ENCODE peak calls at places on chromosomes 13 and 19, in seven cellular contexts. E, B, V, X, K, O and I are unnamed samples.

GRCh38 chr13:60572003-60572792 is 175.2 kb downstream of the TDRD3 start:
- DNase-seq in E (no peak), B (no peak), V (peak; percentile 58), X (no peak), K (no peak), O (no peak), I (no peak)

GRCh38 chr13:72970956-72971355 is 87.8 kb upstream of the KLF5 start:
- DNase-seq in E (no peak), B (no peak), V (no peak), X (no peak), K (no peak), O (no peak), I (no peak)

GRCh38 chr13:111202745-111203144 is 87.6 kb downstream of the ARHGEF7 start:
- DNase-seq in E (no peak), B (no peak), V (peak; percentile 99), X (no peak), K (no peak), O (peak; percentile 29), I (no peak)

GRCh38 chr19:7522923-7523667 is 671 bp downstream of the MCOLN1 start:
- DNase-seq in E (no peak), B (no peak), V (peak; percentile 33), X (no peak), K (no peak), O (no peak), I (no peak)

GRCh38 chr19:7905859-7906258 is 2.2 kb downstream of the MAP2K7 start:
- DNase-seq in E (no peak), B (no peak), V (no peak), X (no peak), K (peak; percentile 6), O (peak; percentile 18), I (no peak)

GRCh38 chr19:54142166-54142780 is 4.7 kb downstream of the CNOT3 start:
- DNase-seq in E (no peak), B (no peak), V (no peak), X (no peak), K (no peak), O (no peak), I (no peak)

GRCh38 chr19:2554856-2555255 is 78.9 kb downstream of the GADD45B start:
- DNase-seq in E (no peak), B (no peak), V (peak; percentile 38), X (no peak), K (no peak), O (no peak), I (no peak)

GRCh38 chr13:64928704-64929499 is 2301.2 kb downstream of the PCDH9 start:
- DNase-seq in E (no peak), B (no peak), V (peak; percentile 84), X (no peak), K (no peak), O (no peak), I (no peak)

GRCh38 chr19:45249261-45250033 is 1.6 kb upstream of the MARK4 start:
- DNase-seq in E (no peak), B (no peak), V (no peak), X (no peak), K (no peak), O (no peak), I (no peak)

GRCh38 chr13:35499131-35500051 is 22.9 kb upstream of the MAB21L1 start:
- DNase-seq in E (no peak), B (no peak), V (no peak), X (no peak), K (no peak), O (no peak), I (no peak)

GRCh38 chr13:28031220-28031903 is 42.9 kb upstream of the URAD start:
- DNase-seq in E (no peak), B (peak; percentile 33), V (no peak), X (no peak), K (peak; percentile 20), O (peak; percentile 57), I (no peak)

GRCh38 chr13:43291289-43292055 is 268.1 kb downstream of the DNAJC15 start:
- DNase-seq in E (no peak), B (no peak), V (no peak), X (no peak), K (no peak), O (no peak), I (no peak)

GRCh38 chr19:12668937-12669271 is 2.3 kb downstream of the WDR83 start:
- DNase-seq in E (peak; percentile 28), B (peak; percentile 46), V (peak; percentile 51), X (no peak), K (peak; percentile 62), O (peak; percentile 80), I (peak; percentile 34)

DNA sequence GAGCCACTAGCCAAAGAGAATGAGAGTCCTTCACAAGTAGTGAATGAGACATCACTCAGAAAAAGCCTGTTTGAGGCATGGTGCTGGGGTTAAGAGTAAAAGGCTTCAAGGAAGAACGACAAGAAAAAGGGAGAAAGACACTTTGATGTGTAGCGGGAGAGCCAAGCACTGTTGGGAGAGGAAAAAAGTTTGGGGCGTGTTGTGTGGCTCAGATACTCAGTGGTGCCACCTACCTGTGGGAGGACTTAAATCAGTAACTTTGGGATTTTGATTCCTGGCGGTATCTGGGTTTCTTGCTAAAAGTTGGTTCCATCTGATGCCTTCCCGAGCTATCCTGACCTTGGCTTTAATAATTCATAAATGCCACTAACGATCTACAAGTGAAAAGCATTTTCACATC is 12.3 kb downstream of the ELSPBP1 start:
- DNase-seq in E (peak; percentile 14), B (no peak), V (no peak), X (peak; percentile 32), K (no peak), O (no peak), I (no peak)
- TF ChIP-seq CTCF in E (peak; percentile 31), B (no peak), V (no peak), X (peak; percentile 38), K (no peak), O (peak; percentile 13), I (no peak)

DNA sequence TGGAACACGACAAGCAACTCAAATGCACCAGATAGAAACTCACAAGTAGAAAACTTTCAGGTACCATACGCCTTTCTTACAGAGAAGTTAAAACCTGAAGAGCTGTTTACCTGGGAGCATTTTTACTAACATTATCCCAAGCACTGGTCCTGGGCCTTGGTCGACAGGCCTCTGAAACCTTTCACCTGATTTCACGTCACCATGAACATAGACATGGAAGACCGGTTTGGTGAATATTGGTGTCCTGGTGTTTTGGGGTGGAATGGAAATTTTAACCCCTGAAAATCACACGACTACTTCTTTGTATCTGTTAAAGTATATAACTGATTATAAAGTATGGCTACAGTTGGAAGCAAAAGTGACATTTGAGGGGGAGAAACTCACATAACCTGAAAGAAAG is 176.6 kb upstream of the ARGLU1 start:
- DNase-seq in E (no peak), B (no peak), V (no peak), X (no peak), K (no peak), O (no peak), I (no peak)
- TF ChIP-seq CTCF in E (no peak), B (no peak), V (no peak), X (no peak), K (no peak), O (no peak), I (no peak)

DNA sequence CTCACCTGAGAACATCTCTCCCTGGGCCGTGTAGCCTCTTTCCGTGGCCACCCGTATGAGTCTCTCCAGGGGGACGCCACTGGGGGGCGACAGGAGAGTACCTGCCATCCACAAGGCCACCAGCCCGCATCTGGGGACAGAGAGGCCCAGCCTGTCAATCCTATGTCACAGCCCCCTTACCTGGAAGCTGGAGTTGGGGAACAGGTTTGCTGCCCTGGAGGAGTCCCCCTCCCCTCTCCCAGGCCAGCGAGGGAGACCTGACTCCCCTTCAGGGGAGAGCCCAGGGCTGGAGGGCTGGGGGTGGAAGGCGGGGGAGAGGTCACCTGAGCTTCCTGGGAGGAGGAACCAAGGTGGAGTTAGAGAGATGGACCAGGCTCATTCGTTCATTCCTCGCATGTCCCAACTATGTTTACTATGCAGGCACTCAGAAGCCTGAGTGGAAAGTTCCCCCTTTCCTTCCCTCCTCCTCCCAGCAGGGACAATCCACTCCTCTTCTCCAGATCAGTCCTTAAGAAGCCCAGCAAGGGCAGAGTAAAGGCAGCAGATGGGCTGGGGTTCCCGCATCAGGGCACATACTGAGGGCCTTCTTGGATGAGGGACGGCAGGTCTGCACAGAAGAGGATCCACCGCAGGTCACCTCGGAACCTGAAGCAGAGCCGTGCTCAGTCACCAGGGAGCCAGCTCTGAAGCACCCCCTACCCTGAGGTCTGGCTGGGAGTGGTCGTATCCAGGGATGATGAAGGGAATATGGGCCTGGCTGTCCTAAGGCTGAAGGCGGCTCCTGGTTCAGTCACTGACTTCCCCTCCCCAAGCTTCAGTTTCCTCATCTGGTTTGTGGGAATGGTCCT is 5.5 kb downstream of the ACTMAP start:
- DNase-seq in E (no peak), B (peak; percentile 77), V (no peak), X (peak; percentile 54), K (no peak), O (peak; percentile 27), I (peak; percentile 24)
- TF ChIP-seq CTCF in E (no peak), B (no peak), V (no peak), X (peak; percentile 26), K (no peak), O (no peak), I (no peak)

DNA sequence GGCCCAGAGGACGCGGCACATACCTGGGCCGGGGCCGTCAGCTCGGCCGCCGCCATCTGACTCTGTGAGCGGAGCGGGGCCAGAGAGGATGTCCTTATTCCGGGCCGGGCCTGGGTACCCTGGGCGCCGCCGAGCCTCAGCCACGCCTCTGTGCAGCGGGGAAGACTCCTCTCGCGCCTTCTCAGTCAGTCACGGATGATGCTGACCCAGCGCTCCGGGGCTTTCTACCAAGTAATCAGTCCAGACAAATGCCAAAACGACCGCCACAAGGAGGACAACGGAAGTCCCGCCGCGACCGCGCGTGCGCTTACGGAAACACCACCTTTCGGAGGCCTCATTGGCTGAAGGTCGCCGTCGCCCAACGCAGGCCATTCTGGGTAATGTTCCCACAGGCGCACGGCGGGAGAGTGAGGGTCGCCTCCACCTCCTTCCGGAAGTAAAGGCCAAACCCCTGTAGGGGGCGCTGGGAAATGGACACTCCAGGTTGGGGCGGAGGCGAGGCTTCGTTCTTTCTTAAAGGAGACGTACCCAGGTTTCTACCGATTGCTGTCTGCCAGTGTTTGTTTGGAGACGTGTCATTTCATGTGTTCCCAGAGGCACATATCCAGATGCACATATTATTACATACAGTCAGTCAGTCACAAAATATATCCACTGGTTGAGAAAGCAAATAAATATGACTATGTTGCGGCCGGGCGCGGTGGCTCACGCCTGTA is at the start of gene ZNF256:
- DNase-seq in E (peak; percentile 93), B (peak; percentile 95), V (peak; percentile 96), X (peak; percentile 99), K (peak; percentile 94), O (peak; percentile 93), I (peak; percentile 92)
- TF ChIP-seq CTCF in E (peak; percentile 46), B (peak; percentile 45), V (peak; percentile 55), X (peak; percentile 63), K (peak; percentile 39), O (peak; percentile 61), I (peak; percentile 71)

GRCh38 chr13:26500618-26501320 is 56.7 kb upstream of the WASF3 start:
- DNase-seq in E (no peak), B (no peak), V (no peak), X (no peak), K (no peak), O (no peak), I (no peak)

GRCh38 chr13:26495749-26496148 is 61.7 kb upstream of the WASF3 start:
- DNase-seq in E (no peak), B (no peak), V (no peak), X (no peak), K (no peak), O (no peak), I (no peak)

GRCh38 chr13:26502826-26503225 is 54.7 kb upstream of the WASF3 start:
- DNase-seq in E (no peak), B (no peak), V (peak; percentile 77), X (no peak), K (no peak), O (no peak), I (peak; percentile 31)

GRCh38 chr13:26497991-26498423 is 59.5 kb upstream of the WASF3 start:
- DNase-seq in E (no peak), B (no peak), V (peak; percentile 69), X (no peak), K (no peak), O (no peak), I (no peak)

GRCh38 chr13:26499209-26499601 is 58.3 kb upstream of the WASF3 start:
- DNase-seq in E (peak; percentile 20), B (no peak), V (no peak), X (no peak), K (no peak), O (no peak), I (no peak)
- TF ChIP-seq CTCF in E (no peak), B (no peak), V (no peak), X (no peak), K (no peak), O (no peak), I (no peak)